ENCODE peak calls at places on chromosomes 11 and 22, in five cellular contexts. K, G, C, N and Q are unnamed samples. For H3K4me1, the result is how much of the 10 kb centered on the place peaks cover.

GRCh38 chr11:31676280-31676982 is 134.7 kb downstream of the PAX6 start:
- DNase-seq in K (no peak), G (no peak), C (no peak), N (no peak), Q (no peak)

GRCh38 chr11:8081591-8082021 is 595 bp downstream of the TUB start:
- DNase-seq in K (peak), G (no peak), C (no peak), N (no peak), Q (no peak)

GRCh38 chr22:33666661-33667619 is 253.3 kb downstream of the LARGE1 start:
- DNase-seq in K (no peak), G (no peak), C (no peak), N (no peak), Q (no peak)

GRCh38 chr11:15918212-15918611 is 438.1 kb downstream of the SOX6 start:
- DNase-seq in K (no peak), G (no peak), C (no peak), N (no peak), Q (no peak)

GRCh38 chr11:26930518-26931247 is 63.2 kb upstream of the FIBIN start:
- DNase-seq in K (peak), G (no peak), C (no peak), N (no peak), Q (no peak)

GRCh38 chr22:19179472-19180048 is 1.0 kb upstream of the SLC25A1 start:
- DNase-seq in K (peak), G (no peak), C (peak), N (peak), Q (no peak)

GRCh38 chr11:87536565-87536964 is 498.8 kb downstream of the TMEM135 start:
- DNase-seq in K (no peak), G (no peak), C (no peak), N (no peak), Q (no peak)

GRCh38 chr11:123363556-123363955 is 66.5 kb upstream of the GRAMD1B start:
- DNase-seq in K (no peak), G (no peak), C (no peak), N (no peak), Q (no peak)

GRCh38 chr11:67349927-67350465 is 3.4 kb downstream of the POLD4 start:
- DNase-seq in K (no peak), G (no peak), C (no peak), N (no peak), Q (no peak)
- H3K4me1 ChIP-seq in K (under half), G (under half), C (under half), N (under half), Q (under half)

DNA sequence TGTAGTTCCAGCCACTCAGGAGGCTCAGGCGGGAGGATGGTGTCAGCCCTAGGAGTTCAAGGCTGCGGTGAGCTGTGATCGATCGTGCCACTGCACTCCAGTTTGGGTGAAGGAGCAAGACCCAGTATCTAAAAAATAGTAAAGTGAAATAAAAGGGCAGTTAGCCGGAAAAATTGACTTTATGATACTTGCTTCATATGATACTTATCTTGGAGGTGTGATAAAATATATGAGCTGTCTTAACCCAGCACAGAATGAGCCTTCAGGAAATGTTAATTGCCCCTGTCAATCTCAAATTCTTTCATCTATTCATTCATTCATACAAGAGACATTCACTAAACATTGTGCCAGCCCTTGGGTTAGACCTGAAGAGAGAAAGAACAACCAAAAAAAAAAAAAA is 454.4 kb downstream of the MIAT start:
- DNase-seq in K (no peak), G (no peak), C (no peak), N (no peak), Q (no peak)
- H3K4me1 ChIP-seq in K (half or more), G (under half), C (under half), N (under half), Q (half or more)

DNA sequence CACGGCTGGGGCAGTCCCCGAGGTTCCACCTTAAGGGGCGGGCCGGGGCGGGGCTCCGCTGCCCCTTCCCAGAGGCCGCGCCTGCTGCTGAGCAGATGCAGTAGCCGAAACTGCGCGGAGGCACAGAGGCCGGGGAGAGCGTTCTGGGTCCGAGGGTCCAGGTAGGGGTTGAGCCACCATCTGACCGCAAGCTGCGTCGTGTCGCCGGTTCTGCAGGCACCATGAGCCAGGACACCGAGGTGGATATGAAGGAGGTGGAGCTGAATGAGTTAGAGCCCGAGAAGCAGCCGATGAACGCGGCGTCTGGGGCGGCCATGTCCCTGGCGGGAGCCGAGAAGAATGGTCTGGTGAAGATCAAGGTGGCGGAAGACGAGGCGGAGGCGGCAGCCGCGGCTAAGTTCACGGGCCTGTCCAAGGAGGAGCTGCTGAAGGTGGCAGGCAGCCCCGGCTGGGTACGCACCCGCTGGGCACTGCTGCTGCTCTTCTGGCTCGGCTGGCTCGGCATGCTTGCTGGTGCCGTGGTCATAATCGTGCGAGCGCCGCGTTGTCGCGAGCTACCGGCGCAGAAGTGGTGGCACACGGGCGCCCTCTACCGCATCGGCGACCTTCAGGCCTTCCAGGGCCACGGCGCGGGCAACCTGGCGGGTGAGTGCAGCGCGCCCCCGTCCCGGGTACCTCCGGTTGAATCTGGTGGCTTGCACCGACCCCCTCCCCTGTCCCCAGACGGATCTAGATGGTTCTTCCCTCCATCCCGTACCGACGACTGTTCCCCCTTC is at the start of gene SLC3A2:
- DNase-seq in K (peak), G (peak), C (peak), N (no peak), Q (peak)
- H3K4me1 ChIP-seq in K (under half), G (under half), C (under half), N (under half), Q (half or more)

GRCh38 chr22:46512683-46513082 is 24.7 kb downstream of the CELSR1 start:
- DNase-seq in K (no peak), G (no peak), C (no peak), N (no peak), Q (no peak)

GRCh38 chr22:46514592-46515207 is 22.7 kb downstream of the CELSR1 start:
- DNase-seq in K (peak), G (no peak), C (no peak), N (no peak), Q (no peak)

GRCh38 chr22:46511391-46512370 is 25.7 kb downstream of the CELSR1 start:
- DNase-seq in K (peak), G (no peak), C (no peak), N (no peak), Q (no peak)

GRCh38 chr22:46515208-46516111 is 22.0 kb downstream of the CELSR1 start:
- DNase-seq in K (peak), G (no peak), C (no peak), N (no peak), Q (no peak)

GRCh38 chr22:46513908-46514550 is 23.4 kb downstream of the CELSR1 start:
- DNase-seq in K (no peak), G (no peak), C (no peak), N (no peak), Q (no peak)
- H3K4me1 ChIP-seq in K (under half), G (under half), C (under half), N (under half), Q (under half)

GRCh38 chr22:23754220-23754919 is at the start of gene VPREB3:
- DNase-seq in K (no peak), G (no peak), C (no peak), N (no peak), Q (no peak)
- H3K4me1 ChIP-seq in K (under half), G (under half), C (under half), N (under half), Q (under half)